ENCODE peak calls at places on chromosomes 16 and 17, in ten cellular contexts. N is heart left ventricle, I is cardiac muscle cell, R is A549, C is fibroblast of lung, Y is mammary epithelial cell, G is heart right ventricle, K is stomach, Z is pancreas, W is right lobe of liver. S is an unnamed sample.

GRCh38 chr16:58471209-58471975 is 28.6 kb upstream of the NDRG4 start:
- DNase-seq in N (no peak), Y (no peak), W (no peak), Z (no peak), I (no peak), K (no peak), G (no peak), C (no peak), R (no peak), S (no peak)

GRCh38 chr16:47664653-47665325 is 203.7 kb downstream of the PHKB start:
- DNase-seq in R (peak; percentile 44), C (peak; percentile 63), Z (no peak), N (no peak), Y (no peak), W (peak; percentile 45), G (no peak), I (no peak), K (peak; percentile 48), S (no peak)

GRCh38 chr17:76345377-76345945 is 8.3 kb downstream of the PRPSAP1 start:
- DNase-seq in N (no peak), W (peak; percentile 38), Z (no peak), Y (no peak), G (no peak), R (no peak), I (no peak), K (no peak), C (peak; percentile 68), S (no peak)

GRCh38 chr16:80671281-80671849 is 130.6 kb downstream of the DYNLRB2 start:
- DNase-seq in W (no peak), I (no peak), K (no peak), N (no peak), R (no peak), C (no peak), Y (no peak), G (no peak), Z (no peak), S (no peak)

GRCh38 chr17:35312790-35313711 is 60.4 kb downstream of the SLFN11 start:
- DNase-seq in Y (peak; percentile 48), K (peak; percentile 37), C (peak; percentile 81), N (peak; percentile 54), W (peak; percentile 28), Z (peak; percentile 47), G (peak; percentile 33), R (peak; percentile 77), I (peak; percentile 90), S (no peak)

GRCh38 chr17:76872221-76872873 is 4.1 kb downstream of the MGAT5B start:
- DNase-seq in C (peak; percentile 91), K (no peak), G (no peak), N (no peak), Y (peak; percentile 95), R (peak; percentile 89), Z (no peak), W (no peak), I (peak; percentile 93), S (no peak)

GRCh38 chr17:61420128-61420527 is 20.5 kb downstream of the TBX2 start:
- DNase-seq in G (no peak), I (no peak), Y (no peak), K (no peak), C (no peak), R (no peak), Z (no peak), N (no peak), W (no peak), S (no peak)

GRCh38 chr16:70749006-70749678 is 51.8 kb downstream of the VAC14 start:
- DNase-seq in N (no peak), G (no peak), W (peak; percentile 88), I (no peak), K (peak; percentile 65), C (no peak), Y (no peak), R (no peak), Z (no peak), S (no peak)

GRCh38 chr16:14028207-14028606 is 42.9 kb upstream of the MRTFB start:
- DNase-seq in Y (no peak), N (no peak), Z (no peak), I (no peak), R (no peak), G (no peak), W (no peak), K (no peak), C (no peak), S (no peak)

GRCh38 chr16:65097296-65097695 is 24.6 kb downstream of the CDH11 start:
- DNase-seq in K (no peak), W (no peak), C (no peak), N (no peak), G (no peak), Z (no peak), Y (no peak), I (no peak), R (no peak), S (no peak)

GRCh38 chr17:16255481-16255901 is 38.5 kb downstream of the PIGL start:
- DNase-seq in Y (no peak), I (peak; percentile 84), Z (peak; percentile 75), W (peak; percentile 52), N (peak; percentile 54), G (peak; percentile 48), K (peak; percentile 89), C (peak; percentile 82), R (no peak), S (peak; percentile 15)

GRCh38 chr16:10688291-10688690 is 6.4 kb downstream of the TEKT5 start:
- DNase-seq in G (no peak), R (no peak), W (no peak), I (no peak), N (no peak), C (no peak), Y (no peak), Z (peak; percentile 19), K (peak; percentile 84), S (no peak)

GRCh38 chr17:32631341-32632109 is 144.7 kb downstream of the CDK5R1 start:
- DNase-seq in Z (no peak), K (no peak), R (no peak), C (no peak), Y (no peak), I (no peak), G (no peak), N (no peak), W (no peak), S (no peak)
- H3K9me3 ChIP-seq in Z (no peaks in the 10 kb centered on the region), K (no peaks in the 10 kb centered on the region), R (no peaks in the 10 kb centered on the region), C (no peaks in the 10 kb centered on the region), Y (no peaks in the 10 kb centered on the region), I (no peaks in the 10 kb centered on the region), G (no peaks in the 10 kb centered on the region), N (no peaks in the 10 kb centered on the region), W (no peaks in the 10 kb centered on the region), S (no peaks in the 10 kb centered on the region)

GRCh38 chr17:44121997-44122824 is 1.2 kb downstream of the HDAC5 start:
- DNase-seq in N (no peak), I (no peak), Z (no peak), K (no peak), W (no peak), Y (no peak), R (no peak), G (no peak), C (no peak), S (no peak)
- H3K4me3 ChIP-seq in N (peak overlapping the region; percentile 100), I (peak overlapping the region; percentile 98), Z (peak overlapping the region; percentile 92), K (peak overlapping the region; percentile 87), W (peak overlapping the region; percentile 82), Y (peak overlapping the region; percentile 62), R (peak overlapping the region; percentile 81), G (peak overlapping the region; percentile 100), C (peak overlapping the region; percentile 93), S (peak overlapping the region; percentile 99)

DNA sequence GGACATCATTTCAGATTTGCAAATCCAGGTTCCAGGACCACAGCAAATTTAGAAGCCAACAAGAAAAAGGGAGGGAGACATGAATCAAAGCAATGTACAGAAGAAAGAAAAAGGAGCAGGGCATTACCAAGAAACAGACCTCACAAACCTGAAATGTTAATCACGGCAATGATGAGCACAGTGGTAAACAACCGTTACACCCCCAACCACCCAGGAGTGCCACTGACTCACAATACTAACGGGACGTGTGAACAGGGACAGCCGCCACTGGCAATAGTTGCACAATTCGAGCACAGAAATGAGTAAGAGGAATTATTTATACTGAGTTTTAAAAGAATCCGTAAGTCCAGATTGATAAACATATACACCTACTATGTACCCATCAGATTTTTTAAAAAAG is 13.8 kb downstream of the USP22 start:
- DNase-seq in N (no peak), I (peak; percentile 76), C (peak; percentile 65), W (peak; percentile 54), G (no peak), Y (peak; percentile 88), Z (peak; percentile 63), R (peak; percentile 30), K (no peak), S (no peak)
- H3K9me3 ChIP-seq in N (no peaks in the 10 kb centered on the region), I (no peaks in the 10 kb centered on the region), C (no peaks in the 10 kb centered on the region), W (no peaks in the 10 kb centered on the region), G (no peaks in the 10 kb centered on the region), Y (no peaks in the 10 kb centered on the region), Z (no peaks in the 10 kb centered on the region), R (no peaks in the 10 kb centered on the region), K (no peaks in the 10 kb centered on the region), S (no peaks in the 10 kb centered on the region)

GRCh38 chr17:1933875-1934715 is 91.0 kb downstream of the RTN4RL1 start:
- DNase-seq in Z (no peak), N (no peak), I (no peak), W (no peak), Y (no peak), R (no peak), C (no peak), K (no peak), G (no peak), S (no peak)
- H3K4me3 ChIP-seq in Z (no peak overlapping the region), N (no peak overlapping the region), I (no peak overlapping the region), W (no peak overlapping the region), Y (no peak overlapping the region), R (no peak overlapping the region), C (no peak overlapping the region), K (no peak overlapping the region), G (no peak overlapping the region), S (no peak overlapping the region)

GRCh38 chr17:54353789-54354525 is 531.2 kb downstream of the KIF2B start:
- DNase-seq in I (no peak), C (no peak), N (no peak), G (no peak), R (no peak), Z (no peak), W (no peak), Y (no peak), K (no peak), S (no peak)
- H3K9me3 ChIP-seq in I (no peaks in the 10 kb centered on the region), C (no peaks in the 10 kb centered on the region), N (no peaks in the 10 kb centered on the region), G (no peaks in the 10 kb centered on the region), R (no peaks in the 10 kb centered on the region), Z (no peaks in the 10 kb centered on the region), W (no peaks in the 10 kb centered on the region), Y (peaks cover 3% of the 10 kb centered on the region), K (peaks cover 10% of the 10 kb centered on the region), S (no peaks in the 10 kb centered on the region)

DNA sequence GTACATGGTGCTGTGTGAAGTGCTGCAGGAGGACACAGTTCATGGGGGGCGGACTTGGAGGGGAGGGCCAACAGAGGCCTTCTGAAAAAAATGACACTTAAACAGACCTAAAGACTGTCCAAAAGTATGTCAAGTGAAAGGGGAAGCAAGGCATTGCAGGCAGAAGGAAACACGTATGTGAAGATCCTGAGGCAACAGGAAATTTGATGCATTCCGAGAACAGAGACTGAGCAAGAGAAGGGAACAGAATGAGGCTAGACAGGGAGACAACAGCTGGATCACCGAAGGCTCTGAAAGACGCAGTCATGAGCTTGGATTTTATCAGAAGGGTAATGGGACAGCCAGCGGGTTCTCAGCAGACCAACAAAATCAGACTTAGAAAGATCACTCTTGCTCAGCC is 1.1 kb downstream of the IFT20 start:
- DNase-seq in Z (no peak), I (peak; percentile 47), W (no peak), G (no peak), C (no peak), K (no peak), Y (no peak), R (no peak), N (no peak), S (no peak)
- H3K4me3 ChIP-seq in Z (peak overlapping the region; percentile 63), I (peak overlapping the region; percentile 75), W (peak overlapping the region; percentile 96), G (no peak overlapping the region), C (peak overlapping the region; percentile 60), K (peak overlapping the region; percentile 78), Y (peak overlapping the region; percentile 78), R (peak overlapping the region; percentile 86), N (peak overlapping the region; percentile 97), S (peak overlapping the region; percentile 86)

GRCh38 chr16:15790458-15790857 is 66.4 kb downstream of the MYH11 start:
- DNase-seq in K (no peak), I (no peak), W (no peak), R (no peak), G (no peak), C (no peak), N (no peak), Z (no peak), Y (no peak), S (no peak)
- H3K9me3 ChIP-seq in K (no peaks in the 10 kb centered on the region), I (no peaks in the 10 kb centered on the region), W (no peaks in the 10 kb centered on the region), R (no peaks in the 10 kb centered on the region), G (no peaks in the 10 kb centered on the region), C (no peaks in the 10 kb centered on the region), N (no peaks in the 10 kb centered on the region), Z (no peaks in the 10 kb centered on the region), Y (no peaks in the 10 kb centered on the region), S (no peaks in the 10 kb centered on the region)